ENCODE peak calls at places on chromosomes 5 and 9, in ten cellular contexts. One of them, this sample, is unnamed.

GRCh38 chr5:125227333-125228075 is 481.1 kb upstream of the ZNF608 start:
- DNase-seq in effector CD4-positive, alpha-beta T cell: no peak
- DNase-seq in activated T-helper 2 cell treated with anti-CD3 and anti-CD28 coated beads, Interferon-gamma antibody, Interleukin-2, Interleukin-4, amounts not matched to agents 10 μg/mL and 5 μg/mL and 100 μg/mL, durations not matched to agents 14 hours and 24 hours and 36 hours: no peak
- DNase-seq in NCI-H345: no peak
- DNase-seq in renal cortical epithelial cell: no peak
- DNase-seq in trophoblast cell: peak
- DNase-seq in foreskin fibroblast: peak
- DNase-seq in A172: peak
- DNase-seq in stimulated activated CD4-positive, alpha-beta T cell treated with anti-CD3 and anti-CD28 coated beads, Interleukin-15, amount 100 ng/mL, for 24 hours: no peak
- DNase-seq in astrocyte: peak
- DNase-seq in this sample: peak

GRCh38 chr5:94082405-94082804 is 341.0 kb upstream of the POU5F2 start:
- DNase-seq in stimulated activated CD4-positive, alpha-beta T cell treated with anti-CD3 and anti-CD28 coated beads, Interleukin-15, amount 100 ng/mL, for 24 hours: no peak
- DNase-seq in effector CD4-positive, alpha-beta T cell: no peak
- DNase-seq in NCI-H345: no peak
- DNase-seq in astrocyte: no peak
- DNase-seq in foreskin fibroblast: no peak
- DNase-seq in trophoblast cell: no peak
- DNase-seq in activated T-helper 2 cell treated with anti-CD3 and anti-CD28 coated beads, Interferon-gamma antibody, Interleukin-2, Interleukin-4, amounts not matched to agents 10 μg/mL and 5 μg/mL and 100 μg/mL, durations not matched to agents 14 hours and 24 hours and 36 hours: no peak
- DNase-seq in A172: no peak
- DNase-seq in renal cortical epithelial cell: no peak
- DNase-seq in this sample: no peak

GRCh38 chr9:123220127-123220526 is 48.3 kb downstream of the STRBP start:
- DNase-seq in stimulated activated CD4-positive, alpha-beta T cell treated with anti-CD3 and anti-CD28 coated beads, Interleukin-15, amount 100 ng/mL, for 24 hours: no peak
- DNase-seq in renal cortical epithelial cell: no peak
- DNase-seq in NCI-H345: no peak
- DNase-seq in effector CD4-positive, alpha-beta T cell: no peak
- DNase-seq in A172: no peak
- DNase-seq in astrocyte: no peak
- DNase-seq in trophoblast cell: no peak
- DNase-seq in foreskin fibroblast: no peak
- DNase-seq in activated T-helper 2 cell treated with anti-CD3 and anti-CD28 coated beads, Interferon-gamma antibody, Interleukin-2, Interleukin-4, amounts not matched to agents 10 μg/mL and 5 μg/mL and 100 μg/mL, durations not matched to agents 14 hours and 24 hours and 36 hours: no peak
- DNase-seq in this sample: no peak

GRCh38 chr5:170960567-170960966 is 98.7 kb downstream of the RANBP17 start:
- DNase-seq in foreskin fibroblast: no peak
- DNase-seq in stimulated activated CD4-positive, alpha-beta T cell treated with anti-CD3 and anti-CD28 coated beads, Interleukin-15, amount 100 ng/mL, for 24 hours: no peak
- DNase-seq in A172: no peak
- DNase-seq in astrocyte: no peak
- DNase-seq in trophoblast cell: peak
- DNase-seq in activated T-helper 2 cell treated with anti-CD3 and anti-CD28 coated beads, Interferon-gamma antibody, Interleukin-2, Interleukin-4, amounts not matched to agents 10 μg/mL and 5 μg/mL and 100 μg/mL, durations not matched to agents 14 hours and 24 hours and 36 hours: no peak
- DNase-seq in effector CD4-positive, alpha-beta T cell: no peak
- DNase-seq in renal cortical epithelial cell: no peak
- DNase-seq in NCI-H345: no peak
- DNase-seq in this sample: peak

GRCh38 chr9:6931913-6932312 is 174.1 kb downstream of the KDM4C start:
- DNase-seq in NCI-H345: no peak
- DNase-seq in effector CD4-positive, alpha-beta T cell: no peak
- DNase-seq in foreskin fibroblast: peak
- DNase-seq in A172: peak
- DNase-seq in renal cortical epithelial cell: peak
- DNase-seq in stimulated activated CD4-positive, alpha-beta T cell treated with anti-CD3 and anti-CD28 coated beads, Interleukin-15, amount 100 ng/mL, for 24 hours: peak
- DNase-seq in activated T-helper 2 cell treated with anti-CD3 and anti-CD28 coated beads, Interferon-gamma antibody, Interleukin-2, Interleukin-4, amounts not matched to agents 10 μg/mL and 5 μg/mL and 100 μg/mL, durations not matched to agents 14 hours and 24 hours and 36 hours: no peak
- DNase-seq in trophoblast cell: peak
- DNase-seq in astrocyte: peak
- DNase-seq in this sample: peak

GRCh38 chr9:33128570-33128969 is 38.6 kb downstream of the B4GALT1 start:
- DNase-seq in stimulated activated CD4-positive, alpha-beta T cell treated with anti-CD3 and anti-CD28 coated beads, Interleukin-15, amount 100 ng/mL, for 24 hours: no peak
- DNase-seq in effector CD4-positive, alpha-beta T cell: no peak
- DNase-seq in NCI-H345: no peak
- DNase-seq in trophoblast cell: no peak
- DNase-seq in A172: no peak
- DNase-seq in renal cortical epithelial cell: no peak
- DNase-seq in foreskin fibroblast: no peak
- DNase-seq in activated T-helper 2 cell treated with anti-CD3 and anti-CD28 coated beads, Interferon-gamma antibody, Interleukin-2, Interleukin-4, amounts not matched to agents 10 μg/mL and 5 μg/mL and 100 μg/mL, durations not matched to agents 14 hours and 24 hours and 36 hours: no peak
- DNase-seq in astrocyte: no peak
- DNase-seq in this sample: no peak

GRCh38 chr5:34564706-34565235 is 91.4 kb upstream of the RAI14 start:
- DNase-seq in A172: no peak
- DNase-seq in activated T-helper 2 cell treated with anti-CD3 and anti-CD28 coated beads, Interferon-gamma antibody, Interleukin-2, Interleukin-4, amounts not matched to agents 10 μg/mL and 5 μg/mL and 100 μg/mL, durations not matched to agents 14 hours and 24 hours and 36 hours: no peak
- DNase-seq in NCI-H345: no peak
- DNase-seq in stimulated activated CD4-positive, alpha-beta T cell treated with anti-CD3 and anti-CD28 coated beads, Interleukin-15, amount 100 ng/mL, for 24 hours: no peak
- DNase-seq in effector CD4-positive, alpha-beta T cell: no peak
- DNase-seq in renal cortical epithelial cell: no peak
- DNase-seq in foreskin fibroblast: no peak
- DNase-seq in trophoblast cell: no peak
- DNase-seq in astrocyte: peak
- DNase-seq in this sample: no peak

GRCh38 chr9:81538929-81539716 is 150.2 kb downstream of the TLE1 start:
- DNase-seq in A172: no peak
- DNase-seq in foreskin fibroblast: no peak
- DNase-seq in stimulated activated CD4-positive, alpha-beta T cell treated with anti-CD3 and anti-CD28 coated beads, Interleukin-15, amount 100 ng/mL, for 24 hours: no peak
- DNase-seq in activated T-helper 2 cell treated with anti-CD3 and anti-CD28 coated beads, Interferon-gamma antibody, Interleukin-2, Interleukin-4, amounts not matched to agents 10 μg/mL and 5 μg/mL and 100 μg/mL, durations not matched to agents 14 hours and 24 hours and 36 hours: no peak
- DNase-seq in effector CD4-positive, alpha-beta T cell: no peak
- DNase-seq in astrocyte: no peak
- DNase-seq in renal cortical epithelial cell: no peak
- DNase-seq in trophoblast cell: no peak
- DNase-seq in NCI-H345: no peak
- DNase-seq in this sample: no peak

GRCh38 chr9:35110327-35110758 is 5.3 kb downstream of the ATOSB start:
- DNase-seq in activated T-helper 2 cell treated with anti-CD3 and anti-CD28 coated beads, Interferon-gamma antibody, Interleukin-2, Interleukin-4, amounts not matched to agents 10 μg/mL and 5 μg/mL and 100 μg/mL, durations not matched to agents 14 hours and 24 hours and 36 hours: no peak
- DNase-seq in astrocyte: peak
- DNase-seq in stimulated activated CD4-positive, alpha-beta T cell treated with anti-CD3 and anti-CD28 coated beads, Interleukin-15, amount 100 ng/mL, for 24 hours: no peak
- DNase-seq in trophoblast cell: no peak
- DNase-seq in effector CD4-positive, alpha-beta T cell: no peak
- DNase-seq in foreskin fibroblast: peak
- DNase-seq in NCI-H345: no peak
- DNase-seq in renal cortical epithelial cell: peak
- DNase-seq in A172: peak
- DNase-seq in this sample: peak

GRCh38 chr5:71744009-71744792 is 25.1 kb downstream of the CARTPT start:
- DNase-seq in stimulated activated CD4-positive, alpha-beta T cell treated with anti-CD3 and anti-CD28 coated beads, Interleukin-15, amount 100 ng/mL, for 24 hours: no peak
- DNase-seq in renal cortical epithelial cell: no peak
- DNase-seq in effector CD4-positive, alpha-beta T cell: no peak
- DNase-seq in NCI-H345: no peak
- DNase-seq in trophoblast cell: no peak
- DNase-seq in A172: no peak
- DNase-seq in astrocyte: no peak
- DNase-seq in activated T-helper 2 cell treated with anti-CD3 and anti-CD28 coated beads, Interferon-gamma antibody, Interleukin-2, Interleukin-4, amounts not matched to agents 10 μg/mL and 5 μg/mL and 100 μg/mL, durations not matched to agents 14 hours and 24 hours and 36 hours: no peak
- DNase-seq in foreskin fibroblast: no peak
- DNase-seq in this sample: no peak

GRCh38 chr5:65961644-65962043 is 35.3 kb downstream of the ERBIN start:
- DNase-seq in renal cortical epithelial cell: peak
- DNase-seq in foreskin fibroblast: peak
- DNase-seq in effector CD4-positive, alpha-beta T cell: no peak
- DNase-seq in activated T-helper 2 cell treated with anti-CD3 and anti-CD28 coated beads, Interferon-gamma antibody, Interleukin-2, Interleukin-4, amounts not matched to agents 10 μg/mL and 5 μg/mL and 100 μg/mL, durations not matched to agents 14 hours and 24 hours and 36 hours: no peak
- DNase-seq in stimulated activated CD4-positive, alpha-beta T cell treated with anti-CD3 and anti-CD28 coated beads, Interleukin-15, amount 100 ng/mL, for 24 hours: peak
- DNase-seq in A172: peak
- DNase-seq in NCI-H345: no peak
- DNase-seq in astrocyte: peak
- DNase-seq in trophoblast cell: peak
- DNase-seq in this sample: peak

GRCh38 chr5:72063219-72063819 is 44.0 kb upstream of the MAP1B start:
- DNase-seq in astrocyte: peak
- DNase-seq in NCI-H345: no peak
- DNase-seq in stimulated activated CD4-positive, alpha-beta T cell treated with anti-CD3 and anti-CD28 coated beads, Interleukin-15, amount 100 ng/mL, for 24 hours: peak
- DNase-seq in A172: peak
- DNase-seq in renal cortical epithelial cell: peak
- DNase-seq in activated T-helper 2 cell treated with anti-CD3 and anti-CD28 coated beads, Interferon-gamma antibody, Interleukin-2, Interleukin-4, amounts not matched to agents 10 μg/mL and 5 μg/mL and 100 μg/mL, durations not matched to agents 14 hours and 24 hours and 36 hours: no peak
- DNase-seq in effector CD4-positive, alpha-beta T cell: no peak
- DNase-seq in trophoblast cell: peak
- DNase-seq in foreskin fibroblast: peak
- DNase-seq in this sample: peak

GRCh38 chr5:151039665-151040064 is 19.3 kb downstream of the GPX3 start:
- DNase-seq in foreskin fibroblast: no peak
- DNase-seq in A172: no peak
- DNase-seq in activated T-helper 2 cell treated with anti-CD3 and anti-CD28 coated beads, Interferon-gamma antibody, Interleukin-2, Interleukin-4, amounts not matched to agents 10 μg/mL and 5 μg/mL and 100 μg/mL, durations not matched to agents 14 hours and 24 hours and 36 hours: no peak
- DNase-seq in renal cortical epithelial cell: no peak
- DNase-seq in NCI-H345: no peak
- DNase-seq in trophoblast cell: no peak
- DNase-seq in astrocyte: no peak
- DNase-seq in effector CD4-positive, alpha-beta T cell: no peak
- DNase-seq in stimulated activated CD4-positive, alpha-beta T cell treated with anti-CD3 and anti-CD28 coated beads, Interleukin-15, amount 100 ng/mL, for 24 hours: no peak
- DNase-seq in this sample: no peak

GRCh38 chr5:108818613-108819272 is 71.0 kb downstream of the FER start:
- DNase-seq in NCI-H345: no peak
- DNase-seq in stimulated activated CD4-positive, alpha-beta T cell treated with anti-CD3 and anti-CD28 coated beads, Interleukin-15, amount 100 ng/mL, for 24 hours: no peak
- DNase-seq in foreskin fibroblast: peak
- DNase-seq in renal cortical epithelial cell: peak
- DNase-seq in trophoblast cell: peak
- DNase-seq in A172: peak
- DNase-seq in effector CD4-positive, alpha-beta T cell: no peak
- DNase-seq in astrocyte: peak
- DNase-seq in activated T-helper 2 cell treated with anti-CD3 and anti-CD28 coated beads, Interferon-gamma antibody, Interleukin-2, Interleukin-4, amounts not matched to agents 10 μg/mL and 5 μg/mL and 100 μg/mL, durations not matched to agents 14 hours and 24 hours and 36 hours: no peak
- DNase-seq in this sample: peak

GRCh38 chr5:369151-369939 is 47.8 kb downstream of the AHRR start:
- DNase-seq in A172: no peak
- DNase-seq in trophoblast cell: no peak
- DNase-seq in astrocyte: peak
- DNase-seq in foreskin fibroblast: peak
- DNase-seq in stimulated activated CD4-positive, alpha-beta T cell treated with anti-CD3 and anti-CD28 coated beads, Interleukin-15, amount 100 ng/mL, for 24 hours: peak
- DNase-seq in NCI-H345: no peak
- DNase-seq in renal cortical epithelial cell: no peak
- DNase-seq in activated T-helper 2 cell treated with anti-CD3 and anti-CD28 coated beads, Interferon-gamma antibody, Interleukin-2, Interleukin-4, amounts not matched to agents 10 μg/mL and 5 μg/mL and 100 μg/mL, durations not matched to agents 14 hours and 24 hours and 36 hours: no peak
- DNase-seq in effector CD4-positive, alpha-beta T cell: no peak
- DNase-seq in this sample: no peak

GRCh38 chr9:105405514-105406131 is 42.2 kb upstream of the FSD1L start:
- DNase-seq in activated T-helper 2 cell treated with anti-CD3 and anti-CD28 coated beads, Interferon-gamma antibody, Interleukin-2, Interleukin-4, amounts not matched to agents 10 μg/mL and 5 μg/mL and 100 μg/mL, durations not matched to agents 14 hours and 24 hours and 36 hours: peak
- DNase-seq in foreskin fibroblast: peak
- DNase-seq in A172: no peak
- DNase-seq in renal cortical epithelial cell: peak
- DNase-seq in stimulated activated CD4-positive, alpha-beta T cell treated with anti-CD3 and anti-CD28 coated beads, Interleukin-15, amount 100 ng/mL, for 24 hours: peak
- DNase-seq in NCI-H345: no peak
- DNase-seq in trophoblast cell: no peak
- DNase-seq in effector CD4-positive, alpha-beta T cell: peak
- DNase-seq in astrocyte: peak
- DNase-seq in this sample: peak

GRCh38 chr5:2155556-2155955 is 272.8 kb upstream of the IRX4 start:
- DNase-seq in A172: no peak
- DNase-seq in renal cortical epithelial cell: no peak
- DNase-seq in NCI-H345: no peak
- DNase-seq in foreskin fibroblast: no peak
- DNase-seq in activated T-helper 2 cell treated with anti-CD3 and anti-CD28 coated beads, Interferon-gamma antibody, Interleukin-2, Interleukin-4, amounts not matched to agents 10 μg/mL and 5 μg/mL and 100 μg/mL, durations not matched to agents 14 hours and 24 hours and 36 hours: no peak
- DNase-seq in effector CD4-positive, alpha-beta T cell: no peak
- DNase-seq in astrocyte: no peak
- DNase-seq in stimulated activated CD4-positive, alpha-beta T cell treated with anti-CD3 and anti-CD28 coated beads, Interleukin-15, amount 100 ng/mL, for 24 hours: no peak
- DNase-seq in trophoblast cell: no peak
- DNase-seq in this sample: no peak

GRCh38 chr9:136399176-136400037 is 563 bp downstream of the SNAPC4 start:
- DNase-seq in A172: peak
- DNase-seq in astrocyte: no peak
- DNase-seq in stimulated activated CD4-positive, alpha-beta T cell treated with anti-CD3 and anti-CD28 coated beads, Interleukin-15, amount 100 ng/mL, for 24 hours: peak
- DNase-seq in NCI-H345: peak
- DNase-seq in activated T-helper 2 cell treated with anti-CD3 and anti-CD28 coated beads, Interferon-gamma antibody, Interleukin-2, Interleukin-4, amounts not matched to agents 10 μg/mL and 5 μg/mL and 100 μg/mL, durations not matched to agents 14 hours and 24 hours and 36 hours: peak
- DNase-seq in trophoblast cell: peak
- DNase-seq in renal cortical epithelial cell: no peak
- DNase-seq in foreskin fibroblast: peak
- DNase-seq in effector CD4-positive, alpha-beta T cell: no peak
- DNase-seq in this sample: peak

GRCh38 chr5:56898213-56898612 is 11.2 kb upstream of the SETD9 start:
- DNase-seq in foreskin fibroblast: no peak
- DNase-seq in NCI-H345: no peak
- DNase-seq in effector CD4-positive, alpha-beta T cell: no peak
- DNase-seq in renal cortical epithelial cell: no peak
- DNase-seq in A172: no peak
- DNase-seq in trophoblast cell: no peak
- DNase-seq in astrocyte: no peak
- DNase-seq in stimulated activated CD4-positive, alpha-beta T cell treated with anti-CD3 and anti-CD28 coated beads, Interleukin-15, amount 100 ng/mL, for 24 hours: no peak
- DNase-seq in activated T-helper 2 cell treated with anti-CD3 and anti-CD28 coated beads, Interferon-gamma antibody, Interleukin-2, Interleukin-4, amounts not matched to agents 10 μg/mL and 5 μg/mL and 100 μg/mL, durations not matched to agents 14 hours and 24 hours and 36 hours: no peak
- DNase-seq in this sample: no peak

GRCh38 chr5:59174248-59174844 is 591.5 kb downstream of the RAB3C start:
- DNase-seq in renal cortical epithelial cell: peak
- DNase-seq in effector CD4-positive, alpha-beta T cell: peak
- DNase-seq in stimulated activated CD4-positive, alpha-beta T cell treated with anti-CD3 and anti-CD28 coated beads, Interleukin-15, amount 100 ng/mL, for 24 hours: peak
- DNase-seq in trophoblast cell: peak
- DNase-seq in astrocyte: peak
- DNase-seq in A172: peak
- DNase-seq in foreskin fibroblast: peak
- DNase-seq in activated T-helper 2 cell treated with anti-CD3 and anti-CD28 coated beads, Interferon-gamma antibody, Interleukin-2, Interleukin-4, amounts not matched to agents 10 μg/mL and 5 μg/mL and 100 μg/mL, durations not matched to agents 14 hours and 24 hours and 36 hours: no peak
- DNase-seq in NCI-H345: peak
- DNase-seq in this sample: peak

GRCh38 chr5:14190194-14191164 is 47.3 kb downstream of the TRIO start:
- DNase-seq in foreskin fibroblast: peak
- DNase-seq in trophoblast cell: peak
- DNase-seq in stimulated activated CD4-positive, alpha-beta T cell treated with anti-CD3 and anti-CD28 coated beads, Interleukin-15, amount 100 ng/mL, for 24 hours: no peak
- DNase-seq in effector CD4-positive, alpha-beta T cell: no peak
- DNase-seq in activated T-helper 2 cell treated with anti-CD3 and anti-CD28 coated beads, Interferon-gamma antibody, Interleukin-2, Interleukin-4, amounts not matched to agents 10 μg/mL and 5 μg/mL and 100 μg/mL, durations not matched to agents 14 hours and 24 hours and 36 hours: no peak
- DNase-seq in NCI-H345: no peak
- DNase-seq in A172: peak
- DNase-seq in renal cortical epithelial cell: peak
- DNase-seq in astrocyte: peak
- DNase-seq in this sample: peak

GRCh38 chr5:35919191-35919590 is 19.2 kb downstream of the CAPSL start:
- DNase-seq in stimulated activated CD4-positive, alpha-beta T cell treated with anti-CD3 and anti-CD28 coated beads, Interleukin-15, amount 100 ng/mL, for 24 hours: peak
- DNase-seq in effector CD4-positive, alpha-beta T cell: no peak
- DNase-seq in A172: peak
- DNase-seq in renal cortical epithelial cell: peak
- DNase-seq in trophoblast cell: peak
- DNase-seq in NCI-H345: no peak
- DNase-seq in astrocyte: peak
- DNase-seq in foreskin fibroblast: peak
- DNase-seq in activated T-helper 2 cell treated with anti-CD3 and anti-CD28 coated beads, Interferon-gamma antibody, Interleukin-2, Interleukin-4, amounts not matched to agents 10 μg/mL and 5 μg/mL and 100 μg/mL, durations not matched to agents 14 hours and 24 hours and 36 hours: no peak
- DNase-seq in this sample: peak

GRCh38 chr5:2278825-2279224 is 396.1 kb upstream of the IRX4 start:
- DNase-seq in foreskin fibroblast: no peak
- DNase-seq in renal cortical epithelial cell: no peak
- DNase-seq in activated T-helper 2 cell treated with anti-CD3 and anti-CD28 coated beads, Interferon-gamma antibody, Interleukin-2, Interleukin-4, amounts not matched to agents 10 μg/mL and 5 μg/mL and 100 μg/mL, durations not matched to agents 14 hours and 24 hours and 36 hours: no peak
- DNase-seq in astrocyte: no peak
- DNase-seq in effector CD4-positive, alpha-beta T cell: no peak
- DNase-seq in stimulated activated CD4-positive, alpha-beta T cell treated with anti-CD3 and anti-CD28 coated beads, Interleukin-15, amount 100 ng/mL, for 24 hours: no peak
- DNase-seq in NCI-H345: no peak
- DNase-seq in trophoblast cell: no peak
- DNase-seq in A172: no peak
- DNase-seq in this sample: no peak

GRCh38 chr9:112411626-112412027 is 31.7 kb downstream of the HSDL2 start:
- DNase-seq in renal cortical epithelial cell: no peak
- DNase-seq in activated T-helper 2 cell treated with anti-CD3 and anti-CD28 coated beads, Interferon-gamma antibody, Interleukin-2, Interleukin-4, amounts not matched to agents 10 μg/mL and 5 μg/mL and 100 μg/mL, durations not matched to agents 14 hours and 24 hours and 36 hours: no peak
- DNase-seq in NCI-H345: no peak
- DNase-seq in trophoblast cell: no peak
- DNase-seq in stimulated activated CD4-positive, alpha-beta T cell treated with anti-CD3 and anti-CD28 coated beads, Interleukin-15, amount 100 ng/mL, for 24 hours: no peak
- DNase-seq in A172: no peak
- DNase-seq in foreskin fibroblast: peak
- DNase-seq in effector CD4-positive, alpha-beta T cell: no peak
- DNase-seq in astrocyte: no peak
- DNase-seq in this sample: peak

GRCh38 chr9:76109953-76110352 is 219.5 kb downstream of the PCSK5 start:
- DNase-seq in activated T-helper 2 cell treated with anti-CD3 and anti-CD28 coated beads, Interferon-gamma antibody, Interleukin-2, Interleukin-4, amounts not matched to agents 10 μg/mL and 5 μg/mL and 100 μg/mL, durations not matched to agents 14 hours and 24 hours and 36 hours: no peak
- DNase-seq in trophoblast cell: peak
- DNase-seq in effector CD4-positive, alpha-beta T cell: no peak
- DNase-seq in NCI-H345: no peak
- DNase-seq in astrocyte: peak
- DNase-seq in renal cortical epithelial cell: peak
- DNase-seq in A172: no peak
- DNase-seq in foreskin fibroblast: peak
- DNase-seq in stimulated activated CD4-positive, alpha-beta T cell treated with anti-CD3 and anti-CD28 coated beads, Interleukin-15, amount 100 ng/mL, for 24 hours: no peak
- DNase-seq in this sample: peak